ENCODE peak calls at places on chromosomes 7 and 10, in six cellular contexts. One of them, this sample, is unnamed. For H3K9me3, the result is how much of the 10 kb centered on the place peaks cover.

GRCh38 chr7:111803015-111803758 is 240.9 kb upstream of the IMMP2L start:
- DNase-seq in AG04450: no peak
- DNase-seq in T-helper 17 cell: no peak
- DNase-seq in A549: no peak
- DNase-seq in Peyer's patch: no peak
- DNase-seq in RWPE2: no peak
- DNase-seq in this sample: no peak

GRCh38 chr10:47453435-47454293 is 30.3 kb downstream of the ANXA8 start:
- DNase-seq in AG04450: no peak
- DNase-seq in Peyer's patch: peak
- DNase-seq in T-helper 17 cell: no peak
- DNase-seq in RWPE2: no peak
- DNase-seq in A549: no peak
- DNase-seq in this sample: no peak

GRCh38 chr7:30330134-30331111 is 46.0 kb downstream of the ZNRF2 start:
- DNase-seq in Peyer's patch: no peak
- DNase-seq in RWPE2: no peak
- DNase-seq in AG04450: no peak
- DNase-seq in A549: no peak
- DNase-seq in T-helper 17 cell: no peak
- DNase-seq in this sample: no peak

GRCh38 chr7:33558961-33559710 is 346.2 kb upstream of the BMPER start:
- DNase-seq in T-helper 17 cell: no peak
- DNase-seq in RWPE2: no peak
- DNase-seq in A549: no peak
- DNase-seq in AG04450: no peak
- DNase-seq in Peyer's patch: no peak
- DNase-seq in this sample: no peak

GRCh38 chr7:41886906-41887311 is 184.0 kb upstream of the INHBA start:
- DNase-seq in A549: no peak
- DNase-seq in T-helper 17 cell: no peak
- DNase-seq in RWPE2: no peak
- DNase-seq in Peyer's patch: no peak
- DNase-seq in AG04450: peak
- DNase-seq in this sample: no peak

GRCh38 chr7:116443646-116444045 is 55.9 kb upstream of the CAV2 start:
- DNase-seq in AG04450: no peak
- DNase-seq in A549: no peak
- DNase-seq in T-helper 17 cell: no peak
- DNase-seq in Peyer's patch: no peak
- DNase-seq in RWPE2: no peak
- DNase-seq in this sample: no peak

GRCh38 chr10:95792211-95792780 is 36.3 kb downstream of the ENTPD1 start:
- DNase-seq in A549: no peak
- DNase-seq in T-helper 17 cell: no peak
- DNase-seq in Peyer's patch: no peak
- DNase-seq in RWPE2: no peak
- DNase-seq in AG04450: no peak
- DNase-seq in this sample: no peak

GRCh38 chr7:5692845-5693278 is 88.6 kb downstream of the RNF216 start:
- DNase-seq in RWPE2: no peak
- DNase-seq in Peyer's patch: no peak
- DNase-seq in A549: peak
- DNase-seq in T-helper 17 cell: no peak
- DNase-seq in AG04450: peak
- DNase-seq in this sample: no peak

GRCh38 chr10:44858988-44859387 is 52.1 kb upstream of the TMEM72 start:
- DNase-seq in Peyer's patch: no peak
- DNase-seq in A549: no peak
- DNase-seq in T-helper 17 cell: no peak
- DNase-seq in RWPE2: no peak
- DNase-seq in AG04450: no peak
- DNase-seq in this sample: no peak

GRCh38 chr7:16398211-16399017 is 22.9 kb downstream of the CRPPA start:
- DNase-seq in T-helper 17 cell: no peak
- DNase-seq in A549: peak
- DNase-seq in RWPE2: no peak
- DNase-seq in AG04450: no peak
- DNase-seq in Peyer's patch: no peak
- DNase-seq in this sample: no peak

GRCh38 chr7:70797109-70797514 is 334.8 kb upstream of the GALNT17 start:
- DNase-seq in AG04450: no peak
- DNase-seq in T-helper 17 cell: no peak
- DNase-seq in Peyer's patch: no peak
- DNase-seq in RWPE2: no peak
- DNase-seq in A549: no peak
- DNase-seq in this sample: no peak

GRCh38 chr7:26279405-26279804 is 12.3 kb upstream of the SNX10 start:
- DNase-seq in AG04450: no peak
- DNase-seq in T-helper 17 cell: no peak
- DNase-seq in Peyer's patch: no peak
- DNase-seq in A549: peak
- DNase-seq in RWPE2: no peak
- DNase-seq in this sample: no peak

GRCh38 chr10:102435529-102436233 is 3.3 kb upstream of the CUEDC2 start:
- DNase-seq in T-helper 17 cell: no peak
- DNase-seq in Peyer's patch: no peak
- DNase-seq in AG04450: no peak
- DNase-seq in RWPE2: no peak
- DNase-seq in A549: no peak
- DNase-seq in this sample: no peak

GRCh38 chr7:139446051-139446890 is 37.2 kb downstream of the KLRG2 start:
- DNase-seq in T-helper 17 cell: no peak
- DNase-seq in AG04450: no peak
- DNase-seq in Peyer's patch: no peak
- DNase-seq in RWPE2: no peak
- DNase-seq in A549: no peak
- DNase-seq in this sample: no peak

GRCh38 chr10:102627446-102628293 is 16.6 kb upstream of the TRIM8 start:
- DNase-seq in AG04450: no peak
- DNase-seq in Peyer's patch: no peak
- DNase-seq in T-helper 17 cell: no peak
- DNase-seq in RWPE2: peak
- DNase-seq in A549: peak
- DNase-seq in this sample: no peak

GRCh38 chr10:35438718-35439117 is 102.4 kb downstream of the CCNY start:
- DNase-seq in T-helper 17 cell: no peak
- DNase-seq in AG04450: no peak
- DNase-seq in Peyer's patch: no peak
- DNase-seq in RWPE2: no peak
- DNase-seq in A549: no peak
- DNase-seq in this sample: no peak
- H3K9me3 ChIP-seq in T-helper 17 cell: under half
- H3K9me3 ChIP-seq in AG04450: under half
- H3K9me3 ChIP-seq in Peyer's patch: under half
- H3K9me3 ChIP-seq in RWPE2: under half
- H3K9me3 ChIP-seq in A549: under half
- H3K9me3 ChIP-seq in this sample: under half

GRCh38 chr10:90837486-90837885 is 20.4 kb downstream of the HTR7 start:
- DNase-seq in A549: no peak
- DNase-seq in RWPE2: no peak
- DNase-seq in T-helper 17 cell: no peak
- DNase-seq in AG04450: no peak
- DNase-seq in Peyer's patch: no peak
- DNase-seq in this sample: no peak

GRCh38 chr10:90845726-90846125 is 12.1 kb downstream of the HTR7 start:
- DNase-seq in Peyer's patch: no peak
- DNase-seq in A549: no peak
- DNase-seq in RWPE2: no peak
- DNase-seq in T-helper 17 cell: no peak
- DNase-seq in AG04450: no peak
- DNase-seq in this sample: no peak

GRCh38 chr10:90846746-90847145 is 11.1 kb downstream of the HTR7 start:
- DNase-seq in A549: no peak
- DNase-seq in Peyer's patch: no peak
- DNase-seq in T-helper 17 cell: no peak
- DNase-seq in RWPE2: no peak
- DNase-seq in AG04450: no peak
- DNase-seq in this sample: no peak

GRCh38 chr10:90847436-90847835 is 10.4 kb downstream of the HTR7 start:
- DNase-seq in A549: no peak
- DNase-seq in Peyer's patch: no peak
- DNase-seq in AG04450: no peak
- DNase-seq in RWPE2: no peak
- DNase-seq in T-helper 17 cell: no peak
- DNase-seq in this sample: no peak

GRCh38 chr10:90842710-90843109 is 15.1 kb downstream of the HTR7 start:
- DNase-seq in Peyer's patch: no peak
- DNase-seq in RWPE2: no peak
- DNase-seq in T-helper 17 cell: no peak
- DNase-seq in AG04450: no peak
- DNase-seq in A549: no peak
- DNase-seq in this sample: no peak
- H3K9me3 ChIP-seq in Peyer's patch: under half
- H3K9me3 ChIP-seq in RWPE2: under half
- H3K9me3 ChIP-seq in T-helper 17 cell: under half
- H3K9me3 ChIP-seq in AG04450: under half
- H3K9me3 ChIP-seq in A549: under half
- H3K9me3 ChIP-seq in this sample: under half

DNA sequence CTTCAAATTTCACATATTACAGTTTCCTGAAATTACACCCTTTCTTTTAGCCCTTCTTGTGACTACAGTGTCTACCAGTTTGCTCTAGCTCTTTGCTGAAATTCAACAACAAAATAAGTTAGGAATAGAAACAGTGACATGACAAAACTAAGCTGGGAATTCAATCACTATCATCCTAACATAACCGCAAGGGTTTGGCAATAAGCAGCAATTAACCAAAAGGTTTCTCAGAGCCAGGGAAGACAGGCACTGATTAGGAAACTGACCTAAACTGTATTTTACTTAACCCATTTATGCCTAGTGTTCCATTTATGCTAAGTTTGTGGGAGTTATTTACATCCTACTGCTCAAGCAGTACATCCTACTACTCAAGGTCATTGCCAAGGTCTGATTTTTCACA is 31.3 kb downstream of the HIBADH start:
- DNase-seq in RWPE2: no peak
- DNase-seq in T-helper 17 cell: no peak
- DNase-seq in A549: no peak
- DNase-seq in Peyer's patch: no peak
- DNase-seq in AG04450: no peak
- DNase-seq in this sample: no peak
- H3K9me3 ChIP-seq in RWPE2: under half
- H3K9me3 ChIP-seq in T-helper 17 cell: under half
- H3K9me3 ChIP-seq in A549: under half
- H3K9me3 ChIP-seq in Peyer's patch: under half
- H3K9me3 ChIP-seq in AG04450: under half
- H3K9me3 ChIP-seq in this sample: under half

GRCh38 chr7:74025745-74026144 is 2.2 kb upstream of the ELN start:
- DNase-seq in AG04450: no peak
- DNase-seq in RWPE2: no peak
- DNase-seq in Peyer's patch: no peak
- DNase-seq in A549: no peak
- DNase-seq in T-helper 17 cell: no peak
- DNase-seq in this sample: no peak
- H3K9me3 ChIP-seq in AG04450: under half
- H3K9me3 ChIP-seq in RWPE2: under half
- H3K9me3 ChIP-seq in Peyer's patch: under half
- H3K9me3 ChIP-seq in A549: under half
- H3K9me3 ChIP-seq in T-helper 17 cell: under half
- H3K9me3 ChIP-seq in this sample: under half